ENCODE peak calls at places on chromosome 14, in five cellular contexts. X is MG63, B is stomach, F is fibroblast of lung, E is adipocyte. L is an unnamed sample.

GRCh38 chr14:55103005-55103640 is 25.9 kb upstream of the LGALS3 start:
- DNase-seq in X (peak), B (peak), F (peak), E (peak), L (peak)

GRCh38 chr14:36866867-36867266 is 205.2 kb downstream of the PAX9 start:
- DNase-seq in X (no peak), B (no peak), F (no peak), E (no peak), L (no peak)

GRCh38 chr14:106308839-106309389 is 782.5 kb downstream of the TMEM121 start:
- DNase-seq in X (peak), B (peak), F (no peak), E (no peak), L (no peak)

GRCh38 chr14:104530651-104531050 is 48.9 kb upstream of the C14orf180 start:
- DNase-seq in X (no peak), B (no peak), F (no peak), E (no peak), L (no peak)

GRCh38 chr14:77612011-77612620 is 4.3 kb downstream of the SPTLC2 start:
- DNase-seq in X (no peak), B (no peak), F (peak), E (peak), L (no peak)

GRCh38 chr14:35332517-35333346 is 40.5 kb downstream of the PSMA6 start:
- DNase-seq in X (peak), B (peak), F (peak), E (peak), L (no peak)

GRCh38 chr14:94695231-94695630 is 74.7 kb downstream of the GSC start:
- DNase-seq in X (no peak), B (no peak), F (no peak), E (no peak), L (no peak)

GRCh38 chr14:101084436-101084826 is 180.9 kb upstream of the RTL1 start:
- DNase-seq in X (no peak), B (peak), F (no peak), E (no peak), L (no peak)

GRCh38 chr14:68160779-68161546 is 341.4 kb downstream of the RAD51B start:
- DNase-seq in X (no peak), B (no peak), F (no peak), E (no peak), L (no peak)

GRCh38 chr14:106625181-106625580 is 1098.8 kb downstream of the TMEM121 start:
- DNase-seq in X (no peak), B (no peak), F (no peak), E (no peak), L (no peak)

GRCh38 chr14:102050625-102051024 is 36.2 kb downstream of the HSP90AA1 start:
- DNase-seq in X (no peak), B (no peak), F (peak), E (peak), L (no peak)

GRCh38 chr14:65850429-65851145 is 438.1 kb downstream of the FUT8 start:
- DNase-seq in X (no peak), B (no peak), F (no peak), E (no peak), L (no peak)

GRCh38 chr14:48954446-48954845 is 631.7 kb downstream of the RPS29 start:
- DNase-seq in X (no peak), B (no peak), F (no peak), E (no peak), L (no peak)

GRCh38 chr14:39665084-39665483 is 232.9 kb upstream of the FBXO33 start:
- DNase-seq in X (no peak), B (no peak), F (no peak), E (no peak), L (no peak)

GRCh38 chr14:60485057-60485599 is 735 bp downstream of the C14orf39 start:
- DNase-seq in X (no peak), B (no peak), F (no peak), E (no peak), L (no peak)
- H3K4me3 ChIP-seq in X (peak), B (no peak), F (no peak), E (peak), L (peak)

DNA sequence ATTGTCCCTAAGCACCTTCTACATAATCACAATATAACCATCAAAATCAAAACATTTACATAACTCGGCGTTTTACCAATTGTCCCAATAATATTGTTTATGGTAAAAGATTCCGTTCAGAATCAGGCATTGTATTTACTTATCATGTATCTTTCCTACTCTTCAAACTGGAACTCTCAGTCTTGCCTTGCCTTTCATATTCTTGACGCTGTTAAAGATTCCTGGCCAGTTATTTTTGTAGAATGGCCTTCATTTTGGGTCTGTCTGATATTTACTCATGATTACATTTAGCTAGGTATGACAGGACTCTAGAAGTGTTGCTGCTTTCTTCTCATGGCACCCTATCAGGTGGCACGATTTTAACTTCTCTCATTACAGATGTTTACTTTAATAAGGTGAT is 850 bp upstream of the HEATR5A start:
- DNase-seq in X (no peak), B (no peak), F (no peak), E (no peak), L (no peak)
- H3K4me3 ChIP-seq in X (peak), B (peak), F (no peak), E (peak), L (peak)

DNA sequence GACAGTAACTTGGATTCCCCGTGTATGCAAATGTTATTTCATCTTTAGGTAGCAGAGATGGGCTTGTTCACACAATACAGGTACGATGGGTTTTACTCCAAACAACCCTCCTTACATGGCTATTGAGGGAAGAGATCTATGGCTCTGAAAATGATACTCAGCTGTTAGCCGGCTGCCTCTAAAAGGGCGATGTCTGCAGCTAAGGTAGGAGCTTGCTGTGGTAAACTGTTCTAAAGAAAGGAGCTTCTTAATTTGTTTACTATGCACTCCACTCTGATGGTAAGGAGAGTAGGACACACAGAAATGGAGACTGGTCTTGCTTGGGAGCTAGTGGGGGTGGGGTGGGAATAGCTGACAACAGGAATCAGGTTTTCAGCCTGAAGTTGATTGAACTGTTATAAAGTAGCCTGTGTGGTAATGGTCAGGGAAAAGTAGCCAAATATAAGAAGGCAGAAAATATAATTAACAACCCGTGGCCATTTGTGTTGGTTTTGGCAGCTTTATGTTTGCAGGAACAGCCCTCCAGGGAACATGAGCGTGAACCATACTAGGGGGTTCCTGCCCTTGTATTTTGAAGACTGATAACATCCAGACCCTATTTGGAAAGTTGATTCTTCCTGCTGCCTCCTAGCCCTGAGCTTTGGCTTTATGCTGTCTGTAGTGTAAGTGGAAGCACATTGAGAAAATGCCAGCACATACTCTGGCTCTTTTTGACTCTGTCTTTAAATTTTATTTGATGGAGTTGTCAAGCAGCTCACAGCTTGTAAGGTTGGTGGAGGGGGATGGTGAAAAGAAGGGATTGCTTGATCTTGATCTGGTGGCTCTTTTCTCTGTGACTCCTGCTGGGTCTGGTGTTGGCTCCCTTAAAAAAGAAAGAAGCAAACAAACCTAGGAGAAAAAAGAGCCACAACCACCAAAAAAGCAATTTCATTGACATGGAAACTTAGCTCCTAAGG is 929.8 kb downstream of the DIO2 start:
- DNase-seq in X (no peak), B (no peak), F (no peak), E (no peak), L (no peak)
- H3K4me3 ChIP-seq in X (no peak), B (no peak), F (peak), E (peak), L (peak)

GRCh38 chr14:81273961-81274360 is 53.2 kb upstream of the GTF2A1 start:
- DNase-seq in X (no peak), B (no peak), F (no peak), E (no peak), L (no peak)

GRCh38 chr14:81276699-81277069 is 55.9 kb upstream of the GTF2A1 start:
- DNase-seq in X (no peak), B (no peak), F (no peak), E (no peak), L (no peak)

GRCh38 chr14:81275305-81275950 is 54.7 kb upstream of the GTF2A1 start:
- DNase-seq in X (no peak), B (no peak), F (no peak), E (no peak), L (peak)

GRCh38 chr14:81275995-81276698 is 55.4 kb upstream of the GTF2A1 start:
- DNase-seq in X (no peak), B (no peak), F (no peak), E (no peak), L (no peak)

GRCh38 chr14:81277096-81277495 is 56.3 kb upstream of the GTF2A1 start:
- DNase-seq in X (no peak), B (no peak), F (no peak), E (no peak), L (no peak)
- H3K4me3 ChIP-seq in X (no peak), B (no peak), F (no peak), E (no peak), L (no peak)

DNA sequence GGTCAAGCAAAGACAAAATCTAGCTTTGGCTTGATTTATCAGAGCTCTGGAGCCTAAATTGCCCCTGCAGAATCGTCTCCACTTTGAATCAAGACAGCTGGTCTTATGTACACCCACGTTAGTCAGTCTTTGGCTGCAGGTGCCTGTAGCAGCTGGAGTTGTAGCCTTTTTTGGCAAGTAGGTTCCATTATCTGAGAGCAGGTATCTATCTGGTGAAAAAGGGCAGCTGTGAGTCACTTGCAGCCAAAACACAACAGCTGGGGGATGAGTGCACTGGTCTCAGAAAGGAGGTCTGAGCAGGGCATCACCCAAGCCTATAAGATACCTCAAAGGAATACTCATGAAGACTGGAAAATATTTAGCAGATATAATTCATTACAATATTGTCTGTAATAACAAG is 43.6 kb upstream of the KCNH5 start:
- DNase-seq in X (no peak), B (no peak), F (no peak), E (no peak), L (no peak)
- H3K4me3 ChIP-seq in X (no peak), B (no peak), F (no peak), E (no peak), L (no peak)

DNA sequence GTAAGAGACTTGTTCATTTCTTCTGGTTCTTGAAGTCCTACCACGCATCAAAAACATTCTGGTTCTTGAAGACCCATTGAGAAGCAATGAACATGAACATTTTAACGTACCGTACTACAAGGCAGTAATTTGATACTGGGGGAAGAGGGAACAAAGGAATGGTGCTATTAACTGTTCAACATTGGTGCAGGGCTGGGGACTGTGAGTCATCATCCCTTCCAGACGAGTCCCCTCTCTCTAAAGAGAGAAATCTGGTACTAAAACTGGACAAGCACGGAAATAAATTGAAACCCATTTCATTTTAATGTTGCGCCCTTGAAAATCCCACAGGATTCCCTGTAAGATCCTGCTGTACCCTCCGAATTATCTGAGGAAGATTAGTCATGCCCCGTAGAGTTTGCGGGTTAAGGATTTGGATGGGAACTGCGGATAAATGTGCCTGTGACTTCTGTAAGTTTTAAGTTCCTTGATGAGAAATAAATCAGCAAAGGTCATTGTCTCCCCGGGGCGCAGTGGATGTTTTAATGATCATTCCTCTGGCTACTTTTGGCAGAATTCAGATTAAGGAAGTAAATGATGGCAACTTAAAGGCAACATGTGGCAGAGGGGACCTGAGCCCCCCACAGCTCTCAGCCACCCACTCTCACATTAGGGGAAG is 78.6 kb downstream of the KCNK13 start:
- DNase-seq in X (peak), B (no peak), F (no peak), E (peak), L (no peak)
- H3K4me3 ChIP-seq in X (peak), B (no peak), F (no peak), E (no peak), L (no peak)